ENCODE peak calls at places on chromosome 4, in six cellular contexts. One of them, this sample, is unnamed.

GRCh38 chr4:113835005-113835404 is 73.5 kb upstream of the CAMK2D start:
- DNase-seq in activated T-helper 1 cell treated with anti-CD3 and anti-CD28 coated beads, Interleukin-2, amount 50 U/mL, for 16 hours: no peak
- DNase-seq in midbrain: no peak
- DNase-seq in activated naive CD4-positive, alpha-beta T cell: no peak
- DNase-seq in NB4: no peak
- DNase-seq in psoas muscle: no peak
- DNase-seq in this sample: no peak

GRCh38 chr4:156505341-156505955 is 466.2 kb downstream of the PDGFC start:
- DNase-seq in activated T-helper 1 cell treated with anti-CD3 and anti-CD28 coated beads, Interleukin-2, amount 50 U/mL, for 16 hours: no peak
- DNase-seq in midbrain: no peak
- DNase-seq in activated naive CD4-positive, alpha-beta T cell: no peak
- DNase-seq in NB4: peak
- DNase-seq in psoas muscle: no peak
- DNase-seq in this sample: no peak

GRCh38 chr4:10182446-10183424 is 66.1 kb upstream of the WDR1 start:
- DNase-seq in activated T-helper 1 cell treated with anti-CD3 and anti-CD28 coated beads, Interleukin-2, amount 50 U/mL, for 16 hours: no peak
- DNase-seq in midbrain: no peak
- DNase-seq in activated naive CD4-positive, alpha-beta T cell: no peak
- DNase-seq in NB4: no peak
- DNase-seq in psoas muscle: no peak
- DNase-seq in this sample: peak

GRCh38 chr4:174398728-174399127 is 115.0 kb downstream of the CEP44 start:
- DNase-seq in activated T-helper 1 cell treated with anti-CD3 and anti-CD28 coated beads, Interleukin-2, amount 50 U/mL, for 16 hours: no peak
- DNase-seq in midbrain: no peak
- DNase-seq in activated naive CD4-positive, alpha-beta T cell: no peak
- DNase-seq in NB4: no peak
- DNase-seq in psoas muscle: no peak
- DNase-seq in this sample: no peak

GRCh38 chr4:17511041-17511949 is 595 bp downstream of the QDPR start:
- DNase-seq in activated T-helper 1 cell treated with anti-CD3 and anti-CD28 coated beads, Interleukin-2, amount 50 U/mL, for 16 hours: peak
- DNase-seq in midbrain: peak
- DNase-seq in activated naive CD4-positive, alpha-beta T cell: peak
- DNase-seq in NB4: peak
- DNase-seq in psoas muscle: peak
- DNase-seq in this sample: peak

GRCh38 chr4:174365018-174365587 is 81.4 kb downstream of the CEP44 start:
- DNase-seq in activated T-helper 1 cell treated with anti-CD3 and anti-CD28 coated beads, Interleukin-2, amount 50 U/mL, for 16 hours: no peak
- DNase-seq in midbrain: peak
- DNase-seq in activated naive CD4-positive, alpha-beta T cell: no peak
- DNase-seq in NB4: peak
- DNase-seq in psoas muscle: no peak
- DNase-seq in this sample: peak

GRCh38 chr4:183402771-183403170 is 41.7 kb upstream of the CDKN2AIP start:
- DNase-seq in activated T-helper 1 cell treated with anti-CD3 and anti-CD28 coated beads, Interleukin-2, amount 50 U/mL, for 16 hours: no peak
- DNase-seq in midbrain: no peak
- DNase-seq in activated naive CD4-positive, alpha-beta T cell: no peak
- DNase-seq in NB4: peak
- DNase-seq in psoas muscle: no peak
- DNase-seq in this sample: no peak

GRCh38 chr4:185232370-185232769 is 23.0 kb downstream of the SNX25 start:
- DNase-seq in activated T-helper 1 cell treated with anti-CD3 and anti-CD28 coated beads, Interleukin-2, amount 50 U/mL, for 16 hours: no peak
- DNase-seq in midbrain: no peak
- DNase-seq in activated naive CD4-positive, alpha-beta T cell: no peak
- DNase-seq in NB4: no peak
- DNase-seq in psoas muscle: no peak
- DNase-seq in this sample: no peak

GRCh38 chr4:153781717-153782416 is 7.0 kb downstream of the SFRP2 start:
- DNase-seq in activated T-helper 1 cell treated with anti-CD3 and anti-CD28 coated beads, Interleukin-2, amount 50 U/mL, for 16 hours: no peak
- DNase-seq in midbrain: no peak
- DNase-seq in activated naive CD4-positive, alpha-beta T cell: no peak
- DNase-seq in NB4: peak
- DNase-seq in psoas muscle: no peak
- DNase-seq in this sample: no peak

GRCh38 chr4:11028334-11028733 is 343.8 kb upstream of the CLNK start:
- DNase-seq in activated T-helper 1 cell treated with anti-CD3 and anti-CD28 coated beads, Interleukin-2, amount 50 U/mL, for 16 hours: no peak
- DNase-seq in midbrain: no peak
- DNase-seq in activated naive CD4-positive, alpha-beta T cell: no peak
- DNase-seq in NB4: no peak
- DNase-seq in psoas muscle: no peak
- DNase-seq in this sample: no peak

GRCh38 chr4:3516836-3517730 is 15.1 kb downstream of the LRPAP1 start:
- DNase-seq in activated T-helper 1 cell treated with anti-CD3 and anti-CD28 coated beads, Interleukin-2, amount 50 U/mL, for 16 hours: no peak
- DNase-seq in midbrain: no peak
- DNase-seq in activated naive CD4-positive, alpha-beta T cell: no peak
- DNase-seq in NB4: no peak
- DNase-seq in psoas muscle: peak
- DNase-seq in this sample: no peak

GRCh38 chr4:149690726-149691125 is 124.9 kb downstream of the IQCM start:
- DNase-seq in activated T-helper 1 cell treated with anti-CD3 and anti-CD28 coated beads, Interleukin-2, amount 50 U/mL, for 16 hours: no peak
- DNase-seq in midbrain: no peak
- DNase-seq in activated naive CD4-positive, alpha-beta T cell: no peak
- DNase-seq in NB4: no peak
- DNase-seq in psoas muscle: no peak
- DNase-seq in this sample: no peak

GRCh38 chr4:113951263-113951662 is 28.2 kb downstream of the ARSJ start:
- DNase-seq in activated T-helper 1 cell treated with anti-CD3 and anti-CD28 coated beads, Interleukin-2, amount 50 U/mL, for 16 hours: no peak
- DNase-seq in midbrain: no peak
- DNase-seq in activated naive CD4-positive, alpha-beta T cell: no peak
- DNase-seq in NB4: no peak
- DNase-seq in psoas muscle: no peak
- DNase-seq in this sample: no peak

GRCh38 chr4:83093060-83093640 is 21.4 kb downstream of the PLAC8 start:
- DNase-seq in activated T-helper 1 cell treated with anti-CD3 and anti-CD28 coated beads, Interleukin-2, amount 50 U/mL, for 16 hours: no peak
- DNase-seq in midbrain: no peak
- DNase-seq in activated naive CD4-positive, alpha-beta T cell: no peak
- DNase-seq in NB4: no peak
- DNase-seq in psoas muscle: no peak
- DNase-seq in this sample: no peak

GRCh38 chr4:83340692-83341343 is 6.2 kb upstream of the HPSE start:
- DNase-seq in activated T-helper 1 cell treated with anti-CD3 and anti-CD28 coated beads, Interleukin-2, amount 50 U/mL, for 16 hours: no peak
- DNase-seq in midbrain: no peak
- DNase-seq in activated naive CD4-positive, alpha-beta T cell: no peak
- DNase-seq in NB4: peak
- DNase-seq in psoas muscle: no peak
- DNase-seq in this sample: no peak

GRCh38 chr4:13329963-13330362 is 154.2 kb downstream of the RAB28 start:
- DNase-seq in activated T-helper 1 cell treated with anti-CD3 and anti-CD28 coated beads, Interleukin-2, amount 50 U/mL, for 16 hours: no peak
- DNase-seq in midbrain: no peak
- DNase-seq in activated naive CD4-positive, alpha-beta T cell: no peak
- DNase-seq in NB4: no peak
- DNase-seq in psoas muscle: no peak
- DNase-seq in this sample: no peak

GRCh38 chr4:100428051-100428450 is 89.8 kb downstream of the EMCN start:
- DNase-seq in activated T-helper 1 cell treated with anti-CD3 and anti-CD28 coated beads, Interleukin-2, amount 50 U/mL, for 16 hours: no peak
- DNase-seq in midbrain: no peak
- DNase-seq in activated naive CD4-positive, alpha-beta T cell: no peak
- DNase-seq in NB4: peak
- DNase-seq in psoas muscle: no peak
- DNase-seq in this sample: no peak

GRCh38 chr4:56755901-56756300 is 65.6 kb downstream of the SPINK2 start:
- DNase-seq in activated T-helper 1 cell treated with anti-CD3 and anti-CD28 coated beads, Interleukin-2, amount 50 U/mL, for 16 hours: no peak
- DNase-seq in midbrain: no peak
- DNase-seq in activated naive CD4-positive, alpha-beta T cell: no peak
- DNase-seq in NB4: no peak
- DNase-seq in psoas muscle: no peak
- DNase-seq in this sample: no peak